ENCODE peak calls at places on chromosomes 7 and 10, in nine cellular contexts. C is activated naive CD4-positive, alpha-beta T cell; Q is brain microvascular endothelial cell; O is sigmoid colon; S is EH; R is non-pigmented ciliary epithelial cell; X is activated CD4-positive, CD25-positive, alpha-beta regulatory T cell treated with anti-CD3 and anti-CD28 coated beads, Interleukin-2, amount 50 U/mL, for 72 hours; J is NCI-H1105; V is GM12864. I is an unnamed sample.

GRCh38 chr10:132037676-132037975 is 28.1 kb upstream of the JAKMIP3 start:
- DNase-seq in C (no peak), Q (no peak), O (no peak), S (no peak), R (no peak), X (no peak), J (no peak), V (no peak), I (no peak)

GRCh38 chr7:138934861-138935260 is 46.3 kb downstream of the KIAA1549 start:
- DNase-seq in C (no peak), Q (peak; percentile 49), O (no peak), S (peak; percentile 84), R (peak; percentile 43), X (no peak), J (no peak), V (no peak), I (no peak)

GRCh38 chr10:4073912-4074311 is 288.9 kb upstream of the KLF6 start:
- DNase-seq in C (no peak), Q (peak; percentile 50), O (no peak), S (peak; percentile 99), R (no peak), X (no peak), J (no peak), V (no peak), I (no peak)

GRCh38 chr7:151900591-151901312 is 23.8 kb upstream of the PRKAG2 start:
- DNase-seq in C (no peak), Q (no peak), O (no peak), S (no peak), R (no peak), X (no peak), J (no peak), V (no peak), I (no peak)

GRCh38 chr7:56447864-56448693 is 331.9 kb upstream of the NUPR2 start:
- DNase-seq in C (no peak), Q (no peak), O (no peak), S (no peak), R (no peak), X (no peak), J (no peak), V (no peak), I (no peak)

GRCh38 chr10:122592161-122592560 is 31.6 kb downstream of the DMBT1 start:
- DNase-seq in C (no peak), Q (no peak), O (no peak), S (no peak), R (no peak), X (no peak), J (no peak), V (no peak), I (no peak)

GRCh38 chr10:34186740-34187139 is 628.4 kb downstream of the PARD3 start:
- DNase-seq in C (no peak), Q (no peak), O (no peak), S (peak; percentile 47), R (no peak), X (no peak), J (no peak), V (no peak), I (no peak)

GRCh38 chr10:20885678-20886077 is 11.4 kb downstream of the NEBL start:
- DNase-seq in C (no peak), Q (no peak), O (no peak), S (no peak), R (no peak), X (no peak), J (no peak), V (no peak), I (no peak)

GRCh38 chr7:155578016-155578415 is 31.7 kb upstream of the CNPY1 start:
- DNase-seq in C (no peak), Q (no peak), O (no peak), S (no peak), R (no peak), X (no peak), J (no peak), V (no peak), I (no peak)

GRCh38 chr10:71927669-71928592 is 36.3 kb upstream of the CHST3 start:
- DNase-seq in C (no peak), Q (no peak), O (no peak), S (peak; percentile 77), R (peak; percentile 13), X (no peak), J (no peak), V (no peak), I (no peak)

GRCh38 chr7:149859881-149860280 is 13.9 kb upstream of the ATP6V0E2 start:
- DNase-seq in C (no peak), Q (no peak), O (peak; percentile 8), S (no peak), R (no peak), X (no peak), J (no peak), V (no peak), I (no peak)

I was measured in GM12878.